ENCODE peak calls at places on chromosomes 16 and 17, in nine cellular contexts. O is EL; D is naive thymus-derived CD8-positive, alpha-beta T cell; S is T-helper 1 cell; G is NCI-H524; B is NCI-H1436; C is nephron progenitor cell; X is B cell; L is GM10248. H is an unnamed sample.

GRCh38 chr17:38705803-38706624 is 941 bp downstream of the MLLT6 start:
- DNase-seq in D (peak), B (no peak), C (peak), X (peak), S (peak), L (no peak), O (peak), G (peak), H (peak)

GRCh38 chr16:12489362-12489761 is 314.3 kb downstream of the CPPED1 start:
- DNase-seq in C (no peak), L (no peak), D (no peak), O (no peak), S (no peak), B (no peak), X (no peak), G (no peak), H (no peak)

GRCh38 chr16:23434380-23434779 is 18.6 kb downstream of the COG7 start:
- DNase-seq in B (peak), G (peak), X (peak), O (peak), L (peak), C (peak), S (no peak), D (peak), H (no peak)

GRCh38 chr17:77441130-77441920 is 300.6 kb downstream of the SEC14L1 start:
- DNase-seq in L (peak), O (no peak), B (peak), C (no peak), X (peak), D (peak), G (no peak), S (peak), H (peak)

GRCh38 chr17:50200447-50201225 is 795 bp downstream of the COL1A1 start:
- DNase-seq in O (peak), C (peak), B (peak), D (peak), S (peak), G (peak), L (peak), X (peak), H (peak)

GRCh38 chr16:84643180-84643583 is 5.1 kb upstream of the KLHL36 start:
- DNase-seq in G (peak), L (no peak), O (peak), X (no peak), C (no peak), D (no peak), S (no peak), B (no peak), H (no peak)

GRCh38 chr17:48244814-48245213 is 137.2 kb downstream of the SNX11 start:
- DNase-seq in D (no peak), L (no peak), O (peak), S (no peak), G (no peak), B (no peak), C (no peak), X (no peak), H (no peak)

GRCh38 chr16:79571065-79571697 is 29.4 kb downstream of the MAF start:
- DNase-seq in B (no peak), O (no peak), S (no peak), C (no peak), D (no peak), L (no peak), X (no peak), G (no peak), H (no peak)

GRCh38 chr16:17328971-17329370 is 141.8 kb downstream of the XYLT1 start:
- DNase-seq in D (no peak), L (no peak), B (no peak), G (peak), X (no peak), O (no peak), S (no peak), C (no peak), H (no peak)

GRCh38 chr17:29163563-29163962 is 16.6 kb downstream of the MYO18A start:
- DNase-seq in L (no peak), B (no peak), C (no peak), G (peak), D (no peak), S (no peak), X (no peak), O (no peak), H (no peak)

GRCh38 chr16:84650062-84650991 is 2.0 kb downstream of the KLHL36 start:
- DNase-seq in B (no peak), C (no peak), D (no peak), L (no peak), O (peak), G (no peak), X (no peak), S (no peak), H (no peak)

GRCh38 chr17:35132816-35133550 is 9.1 kb downstream of the NLE1 start:
- DNase-seq in C (no peak), X (no peak), O (no peak), G (peak), D (no peak), B (no peak), S (no peak), L (no peak), H (no peak)

GRCh38 chr17:14779236-14779635 is 478.4 kb downstream of the HS3ST3B1 start:
- DNase-seq in X (no peak), C (no peak), B (no peak), L (no peak), D (no peak), G (no peak), O (no peak), S (no peak), H (no peak)

GRCh38 chr17:50136096-50136687 is 6.2 kb upstream of the SAMD14 start:
- DNase-seq in S (no peak), D (no peak), B (no peak), C (no peak), G (no peak), X (no peak), O (no peak), L (no peak), H (no peak)

GRCh38 chr17:81103379-81103778 is 61.9 kb upstream of the PVALEF start:
- DNase-seq in G (no peak), X (no peak), L (no peak), D (no peak), O (no peak), S (no peak), C (no peak), B (no peak), H (no peak)

GRCh38 chr16:31099860-31100638 is 5.5 kb upstream of the VKORC1 start:
- DNase-seq in D (no peak), O (peak), C (no peak), X (no peak), S (no peak), L (no peak), G (no peak), B (no peak), H (no peak)

GRCh38 chr17:11554042-11554441 is 44.2 kb upstream of the DNAH9 start:
- DNase-seq in D (no peak), S (no peak), O (no peak), B (no peak), G (no peak), X (no peak), L (no peak), C (no peak), H (no peak)

GRCh38 chr17:64769712-64770111 is 107.6 kb upstream of the SMURF2 start:
- DNase-seq in C (no peak), O (no peak), G (no peak), X (no peak), L (no peak), D (no peak), B (no peak), S (no peak), H (no peak)

GRCh38 chr16:11045846-11046245 is 101.5 kb downstream of the CLEC16A start:
- DNase-seq in B (no peak), L (no peak), D (no peak), C (no peak), S (no peak), O (peak), G (no peak), X (no peak), H (no peak)

GRCh38 chr16:66508261-66508913 is 41.5 kb downstream of the TK2 start:
- DNase-seq in S (no peak), X (no peak), L (peak), B (peak), D (no peak), O (peak), C (no peak), G (no peak), H (no peak)

GRCh38 chr16:85396879-85397871 is 215.9 kb upstream of the GSE1 start:
- DNase-seq in B (peak), S (no peak), G (peak), O (no peak), C (peak), L (peak), D (no peak), X (no peak), H (no peak)

GRCh38 chr17:77325826-77326581 is 185.2 kb downstream of the SEC14L1 start:
- DNase-seq in L (no peak), G (no peak), S (no peak), O (peak), D (peak), B (no peak), X (no peak), C (no peak), H (no peak)

GRCh38 chr17:16342979-16343378 is 10.3 kb downstream of the CENPV start:
- DNase-seq in X (no peak), L (no peak), O (peak), B (no peak), S (no peak), G (no peak), D (no peak), C (no peak), H (no peak)

GRCh38 chr17:8868529-8868951 is 1.1 kb upstream of the PIK3R6 start:
- DNase-seq in D (no peak), S (no peak), X (no peak), L (peak), O (no peak), B (no peak), G (no peak), C (no peak), H (no peak)

GRCh38 chr17:73899839-73900238 is 255.6 kb upstream of the SDK2 start:
- DNase-seq in X (no peak), C (no peak), S (no peak), G (no peak), B (no peak), L (no peak), O (no peak), D (no peak), H (no peak)

GRCh38 chr16:974001-974601 is 3.3 kb upstream of the LMF1 start:
- DNase-seq in B (no peak), L (no peak), O (no peak), C (no peak), D (no peak), G (no peak), X (no peak), S (no peak), H (no peak)

GRCh38 chr17:2030779-2031163 is 818 bp downstream of the DPH1 start:
- DNase-seq in X (no peak), C (peak), B (no peak), S (no peak), G (no peak), D (no peak), L (no peak), O (no peak), H (peak)

GRCh38 chr16:15983898-15984297 is 34.5 kb downstream of the ABCC1 start:
- DNase-seq in S (no peak), B (no peak), D (no peak), L (no peak), X (no peak), O (no peak), C (no peak), G (no peak), H (no peak)

GRCh38 chr16:50519001-50519400 is 29.2 kb upstream of the NKD1 start:
- DNase-seq in O (no peak), G (no peak), D (no peak), S (no peak), B (no peak), C (no peak), X (no peak), L (no peak), H (no peak)

GRCh38 chr16:19118938-19119431 is 5.2 kb downstream of the ITPRIPL2 start:
- DNase-seq in D (no peak), S (no peak), X (peak), G (no peak), C (no peak), B (no peak), O (peak), L (no peak), H (no peak)

GRCh38 chr17:81578038-81578441 is 25.9 kb upstream of the FAAP100 start:
- DNase-seq in L (no peak), G (no peak), O (peak), D (no peak), X (no peak), S (no peak), C (no peak), B (no peak), H (no peak)

GRCh38 chr16:84214451-84215066 is 23.6 kb downstream of the ADAD2 start:
- DNase-seq in B (no peak), C (no peak), X (no peak), G (no peak), O (no peak), D (no peak), L (no peak), S (no peak), H (no peak)

H was measured in effector CD8-positive, alpha-beta T cell.